ENCODE peak calls at places on chromosomes 16 and 17, in six cellular contexts. R is EL, B is hepatocyte, S is omental fat pad, V is progenitor cell of endocrine pancreas, E is A172. A is an unnamed sample.

GRCh38 chr16:4009177-4009576 is 107.1 kb downstream of the ADCY9 start:
- DNase-seq in R (no peak), B (no peak), S (no peak), V (no peak), E (no peak), A (no peak)

GRCh38 chr17:35022536-35023063 is 40.9 kb downstream of the RFFL start:
- DNase-seq in R (peak), B (peak), S (peak), V (no peak), E (peak), A (peak)

GRCh38 chr17:57553991-57554825 is 190.9 kb downstream of the CCDC182 start:
- DNase-seq in R (no peak), B (peak), S (no peak), V (no peak), E (no peak), A (no peak)

GRCh38 chr17:46061435-46061834 is 62.4 kb downstream of the STH start:
- DNase-seq in R (peak), B (no peak), S (no peak), V (no peak), E (no peak), A (no peak)

GRCh38 chr17:4657678-4658077 is 16.2 kb upstream of the ALOX15 start:
- DNase-seq in R (no peak), B (no peak), S (no peak), V (no peak), E (no peak), A (no peak)

GRCh38 chr17:82927661-82928601 is 88.1 kb upstream of the ZNF750 start:
- DNase-seq in R (no peak), B (no peak), S (no peak), V (no peak), E (no peak), A (no peak)

GRCh38 chr16:1163567-1164055 is 10.7 kb downstream of the CACNA1H start:
- DNase-seq in R (peak), B (no peak), S (no peak), V (no peak), E (peak), A (no peak)

GRCh38 chr16:77850637-77851330 is 62.4 kb downstream of the VAT1L start:
- DNase-seq in R (peak), B (no peak), S (no peak), V (no peak), E (peak), A (no peak)

GRCh38 chr17:75754378-75755204 is 10.4 kb downstream of the GALK1 start:
- DNase-seq in R (no peak), B (no peak), S (no peak), V (no peak), E (no peak), A (no peak)

GRCh38 chr16:3459401-3460090 is 16.1 kb downstream of the NAA60 start:
- DNase-seq in R (peak), B (peak), S (no peak), V (no peak), E (no peak), A (no peak)

GRCh38 chr16:85436636-85437160 is 176.4 kb upstream of the GSE1 start:
- DNase-seq in R (no peak), B (peak), S (no peak), V (no peak), E (no peak), A (no peak)

GRCh38 chr17:8038954-8039610 is at the start of gene ALOX15B:
- DNase-seq in R (no peak), B (peak), S (no peak), V (no peak), E (no peak), A (no peak)

GRCh38 chr16:49857423-49858181 is 1.7 kb upstream of the ZNF423 start:
- DNase-seq in R (peak), B (peak), S (no peak), V (peak), E (peak), A (no peak)

GRCh38 chr17:8019665-8020064 is 17.2 kb downstream of the GUCY2D start:
- DNase-seq in R (no peak), B (no peak), S (no peak), V (no peak), E (peak), A (no peak)

GRCh38 chr17:61325382-61326073 is 74.1 kb upstream of the TBX2 start:
- DNase-seq in R (peak), B (no peak), S (peak), V (no peak), E (peak), A (no peak)

GRCh38 chr17:10162034-10162433 is 36.4 kb downstream of the GAS7 start:
- DNase-seq in R (no peak), B (no peak), S (no peak), V (no peak), E (no peak), A (no peak)

GRCh38 chr16:50673496-50674275 is 7.4 kb downstream of the SNX20 start:
- DNase-seq in R (no peak), B (no peak), S (no peak), V (no peak), E (no peak), A (no peak)

GRCh38 chr17:27793168-27793905 is 7.0 kb downstream of the NOS2 start:
- DNase-seq in R (peak), B (peak), S (no peak), V (peak), E (no peak), A (no peak)

GRCh38 chr16:24002619-24003018 is 166.8 kb downstream of the PRKCB start:
- DNase-seq in R (no peak), B (no peak), S (no peak), V (no peak), E (no peak), A (no peak)

GRCh38 chr17:700504-701094 is 14.0 kb downstream of the VPS53 start:
- DNase-seq in R (peak), B (peak), S (no peak), V (no peak), E (no peak), A (peak)

GRCh38 chr17:42675984-42676423 is 790 bp downstream of the PLEKHH3 start:
- DNase-seq in R (peak), B (peak), S (no peak), V (no peak), E (no peak), A (no peak)

GRCh38 chr17:17063546-17064122 is 21.4 kb downstream of the MPRIP start:
- DNase-seq in R (peak), B (no peak), S (no peak), V (no peak), E (peak), A (no peak)

GRCh38 chr16:84889066-84889465 is 69.3 kb downstream of the CRISPLD2 start:
- DNase-seq in R (no peak), B (no peak), S (no peak), V (no peak), E (no peak), A (no peak)

GRCh38 chr17:41666336-41666680 is 22.4 kb upstream of the EIF1 start:
- DNase-seq in R (peak), B (peak), S (no peak), V (no peak), E (no peak), A (peak)

A was measured in effector CD4-positive, alpha-beta T cell.